ENCODE peak calls at places on chromosomes 4 and X, in ten cellular contexts. One of them, this sample, is unnamed.

GRCh38 chr4:137694138-137694537 is 161.8 kb upstream of the PCDH18 start:
- DNase-seq in AG08396: no peak
- DNase-seq in LHCN-M2: no peak
- DNase-seq in breast epithelium: no peak
- DNase-seq in glomerular endothelial cell: no peak
- DNase-seq in NCI-H1417: no peak
- DNase-seq in right lobe of liver: no peak
- DNase-seq in WTC11: no peak
- DNase-seq in CD8-positive, alpha-beta memory T cell: no peak
- DNase-seq in NCI-H460: no peak
- DNase-seq in this sample: no peak

GRCh38 chr4:101049549-101050001 is 297.8 kb downstream of the PPP3CA start:
- DNase-seq in AG08396: no peak
- DNase-seq in LHCN-M2: no peak
- DNase-seq in breast epithelium: no peak
- DNase-seq in glomerular endothelial cell: no peak
- DNase-seq in NCI-H1417: peak
- DNase-seq in right lobe of liver: no peak
- DNase-seq in WTC11: no peak
- DNase-seq in CD8-positive, alpha-beta memory T cell: no peak
- DNase-seq in NCI-H460: no peak
- DNase-seq in this sample: no peak

GRCh38 chr4:173934933-173935620 is 348.4 kb downstream of the FBXO8 start:
- DNase-seq in AG08396: no peak
- DNase-seq in LHCN-M2: no peak
- DNase-seq in breast epithelium: no peak
- DNase-seq in glomerular endothelial cell: no peak
- DNase-seq in NCI-H1417: no peak
- DNase-seq in right lobe of liver: no peak
- DNase-seq in WTC11: no peak
- DNase-seq in CD8-positive, alpha-beta memory T cell: no peak
- DNase-seq in NCI-H460: no peak
- DNase-seq in this sample: no peak

GRCh38 chr4:26239796-26240195 is 81.0 kb upstream of the RBPJ start:
- DNase-seq in AG08396: no peak
- DNase-seq in LHCN-M2: no peak
- DNase-seq in breast epithelium: no peak
- DNase-seq in glomerular endothelial cell: no peak
- DNase-seq in NCI-H1417: no peak
- DNase-seq in right lobe of liver: no peak
- DNase-seq in WTC11: no peak
- DNase-seq in CD8-positive, alpha-beta memory T cell: no peak
- DNase-seq in NCI-H460: no peak
- DNase-seq in this sample: no peak

GRCh38 chr4:123749408-123749807 is 352.8 kb downstream of the SPRY1 start:
- DNase-seq in AG08396: no peak
- DNase-seq in LHCN-M2: no peak
- DNase-seq in breast epithelium: no peak
- DNase-seq in glomerular endothelial cell: no peak
- DNase-seq in NCI-H1417: no peak
- DNase-seq in right lobe of liver: peak
- DNase-seq in WTC11: no peak
- DNase-seq in CD8-positive, alpha-beta memory T cell: no peak
- DNase-seq in NCI-H460: no peak
- DNase-seq in this sample: no peak

GRCh38 chr4:99205104-99205979 is 13.7 kb downstream of the ADH6 start:
- DNase-seq in AG08396: no peak
- DNase-seq in LHCN-M2: no peak
- DNase-seq in breast epithelium: no peak
- DNase-seq in glomerular endothelial cell: no peak
- DNase-seq in NCI-H1417: no peak
- DNase-seq in right lobe of liver: no peak
- DNase-seq in WTC11: no peak
- DNase-seq in CD8-positive, alpha-beta memory T cell: no peak
- DNase-seq in NCI-H460: no peak
- DNase-seq in this sample: no peak

GRCh38 chrX:2457289-2458133 is 43.3 kb downstream of the DHRSX start:
- DNase-seq in AG08396: no peak
- DNase-seq in LHCN-M2: no peak
- DNase-seq in breast epithelium: no peak
- DNase-seq in glomerular endothelial cell: no peak
- DNase-seq in NCI-H1417: no peak
- DNase-seq in right lobe of liver: peak
- DNase-seq in WTC11: peak
- DNase-seq in CD8-positive, alpha-beta memory T cell: no peak
- DNase-seq in NCI-H460: no peak
- DNase-seq in this sample: no peak

GRCh38 chrX:154010330-154011087 is 9.2 kb downstream of the IRAK1 start:
- DNase-seq in AG08396: no peak
- DNase-seq in LHCN-M2: peak
- DNase-seq in breast epithelium: no peak
- DNase-seq in glomerular endothelial cell: no peak
- DNase-seq in NCI-H1417: no peak
- DNase-seq in right lobe of liver: no peak
- DNase-seq in WTC11: no peak
- DNase-seq in CD8-positive, alpha-beta memory T cell: no peak
- DNase-seq in NCI-H460: peak
- DNase-seq in this sample: no peak

GRCh38 chrX:1906028-1906427 is 291.2 kb downstream of the ASMT start:
- DNase-seq in AG08396: no peak
- DNase-seq in LHCN-M2: no peak
- DNase-seq in breast epithelium: no peak
- DNase-seq in glomerular endothelial cell: no peak
- DNase-seq in NCI-H1417: no peak
- DNase-seq in right lobe of liver: no peak
- DNase-seq in WTC11: no peak
- DNase-seq in CD8-positive, alpha-beta memory T cell: no peak
- DNase-seq in NCI-H460: no peak
- DNase-seq in this sample: no peak

GRCh38 chrX:102651968-102652744 is 873 bp downstream of the GPRASP1 start:
- DNase-seq in AG08396: peak
- DNase-seq in LHCN-M2: peak
- DNase-seq in breast epithelium: peak
- DNase-seq in glomerular endothelial cell: no peak
- DNase-seq in NCI-H1417: no peak
- DNase-seq in right lobe of liver: no peak
- DNase-seq in WTC11: peak
- DNase-seq in CD8-positive, alpha-beta memory T cell: peak
- DNase-seq in NCI-H460: no peak
- DNase-seq in this sample: no peak

GRCh38 chrX:50154429-50154828 is 46.4 kb downstream of the AKAP4 start:
- DNase-seq in AG08396: no peak
- DNase-seq in LHCN-M2: no peak
- DNase-seq in breast epithelium: no peak
- DNase-seq in glomerular endothelial cell: no peak
- DNase-seq in NCI-H1417: no peak
- DNase-seq in right lobe of liver: no peak
- DNase-seq in WTC11: no peak
- DNase-seq in CD8-positive, alpha-beta memory T cell: no peak
- DNase-seq in NCI-H460: no peak
- DNase-seq in this sample: no peak

GRCh38 chr4:122639181-122639580 is 18.3 kb upstream of the IL21 start:
- DNase-seq in AG08396: no peak
- DNase-seq in LHCN-M2: peak
- DNase-seq in breast epithelium: no peak
- DNase-seq in glomerular endothelial cell: no peak
- DNase-seq in NCI-H1417: no peak
- DNase-seq in right lobe of liver: no peak
- DNase-seq in WTC11: no peak
- DNase-seq in CD8-positive, alpha-beta memory T cell: no peak
- DNase-seq in NCI-H460: no peak
- DNase-seq in this sample: no peak

GRCh38 chr4:188396037-188396436 is 256.8 kb downstream of the TRIML1 start:
- DNase-seq in AG08396: no peak
- DNase-seq in LHCN-M2: no peak
- DNase-seq in breast epithelium: no peak
- DNase-seq in glomerular endothelial cell: no peak
- DNase-seq in NCI-H1417: no peak
- DNase-seq in right lobe of liver: no peak
- DNase-seq in WTC11: no peak
- DNase-seq in CD8-positive, alpha-beta memory T cell: no peak
- DNase-seq in NCI-H460: no peak
- DNase-seq in this sample: no peak

GRCh38 chr4:181821039-181822004 is 421.9 kb upstream of the TENM3 start:
- DNase-seq in AG08396: no peak
- DNase-seq in LHCN-M2: peak
- DNase-seq in breast epithelium: no peak
- DNase-seq in glomerular endothelial cell: no peak
- DNase-seq in NCI-H1417: peak
- DNase-seq in right lobe of liver: no peak
- DNase-seq in WTC11: no peak
- DNase-seq in CD8-positive, alpha-beta memory T cell: no peak
- DNase-seq in NCI-H460: no peak
- DNase-seq in this sample: no peak

This sample was measured in cardiac septum.